ENCODE peak calls at places on chromosomes 11 and 22, in ten cellular contexts. One of them, this sample, is unnamed.

GRCh38 chr22:38513063-38513462 is 7.0 kb upstream of the DDX17 start:
- DNase-seq in bronchial epithelial cell: no peak
- DNase-seq in NCI-H2029 treated with DMSO at 0.1 percent for 48 hours: no peak
- DNase-seq in iris pigment epithelial cell: no peak
- DNase-seq in CMK: no peak
- DNase-seq in colonic mucosa: no peak
- DNase-seq in T47D: no peak
- DNase-seq in astrocyte of the cerebellum: no peak
- DNase-seq in activated CD8-positive, alpha-beta memory T cell treated with anti-CD3 and anti-CD28 coated beads, Interleukin-2, amount 10 ng/mL, durations not matched to agents 7 days and 5 days: peak
- DNase-seq in amniotic epithelial cell: no peak
- DNase-seq in this sample: no peak

GRCh38 chr11:96648991-96649390 is 259.2 kb downstream of the JRKL start:
- DNase-seq in bronchial epithelial cell: no peak
- DNase-seq in NCI-H2029 treated with DMSO at 0.1 percent for 48 hours: no peak
- DNase-seq in iris pigment epithelial cell: no peak
- DNase-seq in CMK: no peak
- DNase-seq in colonic mucosa: no peak
- DNase-seq in T47D: no peak
- DNase-seq in astrocyte of the cerebellum: no peak
- DNase-seq in activated CD8-positive, alpha-beta memory T cell treated with anti-CD3 and anti-CD28 coated beads, Interleukin-2, amount 10 ng/mL, durations not matched to agents 7 days and 5 days: no peak
- DNase-seq in amniotic epithelial cell: no peak
- DNase-seq in this sample: no peak

GRCh38 chr11:2762451-2762850 is 62.7 kb upstream of the KCNQ1OT1 start:
- DNase-seq in bronchial epithelial cell: no peak
- DNase-seq in NCI-H2029 treated with DMSO at 0.1 percent for 48 hours: no peak
- DNase-seq in iris pigment epithelial cell: no peak
- DNase-seq in CMK: no peak
- DNase-seq in colonic mucosa: peak
- DNase-seq in T47D: no peak
- DNase-seq in astrocyte of the cerebellum: no peak
- DNase-seq in activated CD8-positive, alpha-beta memory T cell treated with anti-CD3 and anti-CD28 coated beads, Interleukin-2, amount 10 ng/mL, durations not matched to agents 7 days and 5 days: peak
- DNase-seq in amniotic epithelial cell: no peak
- DNase-seq in this sample: no peak

GRCh38 chr22:20186183-20186870 is 35.5 kb upstream of the CCDC188 start:
- DNase-seq in bronchial epithelial cell: no peak
- DNase-seq in NCI-H2029 treated with DMSO at 0.1 percent for 48 hours: no peak
- DNase-seq in iris pigment epithelial cell: no peak
- DNase-seq in CMK: no peak
- DNase-seq in colonic mucosa: no peak
- DNase-seq in T47D: no peak
- DNase-seq in astrocyte of the cerebellum: no peak
- DNase-seq in activated CD8-positive, alpha-beta memory T cell treated with anti-CD3 and anti-CD28 coated beads, Interleukin-2, amount 10 ng/mL, durations not matched to agents 7 days and 5 days: no peak
- DNase-seq in amniotic epithelial cell: no peak
- DNase-seq in this sample: no peak

GRCh38 chr22:36554101-36554500 is 25.1 kb upstream of the EIF3D start:
- DNase-seq in bronchial epithelial cell: no peak
- DNase-seq in NCI-H2029 treated with DMSO at 0.1 percent for 48 hours: no peak
- DNase-seq in iris pigment epithelial cell: no peak
- DNase-seq in CMK: no peak
- DNase-seq in colonic mucosa: no peak
- DNase-seq in T47D: no peak
- DNase-seq in astrocyte of the cerebellum: no peak
- DNase-seq in activated CD8-positive, alpha-beta memory T cell treated with anti-CD3 and anti-CD28 coated beads, Interleukin-2, amount 10 ng/mL, durations not matched to agents 7 days and 5 days: no peak
- DNase-seq in amniotic epithelial cell: no peak
- DNase-seq in this sample: no peak

GRCh38 chr11:13868710-13869403 is 93.7 kb upstream of the SPON1 start:
- DNase-seq in bronchial epithelial cell: peak
- DNase-seq in NCI-H2029 treated with DMSO at 0.1 percent for 48 hours: no peak
- DNase-seq in iris pigment epithelial cell: no peak
- DNase-seq in CMK: no peak
- DNase-seq in colonic mucosa: no peak
- DNase-seq in T47D: no peak
- DNase-seq in astrocyte of the cerebellum: no peak
- DNase-seq in activated CD8-positive, alpha-beta memory T cell treated with anti-CD3 and anti-CD28 coated beads, Interleukin-2, amount 10 ng/mL, durations not matched to agents 7 days and 5 days: no peak
- DNase-seq in amniotic epithelial cell: no peak
- DNase-seq in this sample: no peak

GRCh38 chr11:116707746-116708145 is 65.0 kb downstream of the BUD13 start:
- DNase-seq in bronchial epithelial cell: no peak
- DNase-seq in NCI-H2029 treated with DMSO at 0.1 percent for 48 hours: no peak
- DNase-seq in iris pigment epithelial cell: no peak
- DNase-seq in CMK: no peak
- DNase-seq in colonic mucosa: peak
- DNase-seq in T47D: no peak
- DNase-seq in astrocyte of the cerebellum: no peak
- DNase-seq in activated CD8-positive, alpha-beta memory T cell treated with anti-CD3 and anti-CD28 coated beads, Interleukin-2, amount 10 ng/mL, durations not matched to agents 7 days and 5 days: no peak
- DNase-seq in amniotic epithelial cell: no peak
- DNase-seq in this sample: no peak

GRCh38 chr11:66950113-66950535 is 8.1 kb downstream of the PC start:
- DNase-seq in bronchial epithelial cell: peak
- DNase-seq in NCI-H2029 treated with DMSO at 0.1 percent for 48 hours: no peak
- DNase-seq in iris pigment epithelial cell: peak
- DNase-seq in CMK: no peak
- DNase-seq in colonic mucosa: peak
- DNase-seq in T47D: peak
- DNase-seq in astrocyte of the cerebellum: no peak
- DNase-seq in activated CD8-positive, alpha-beta memory T cell treated with anti-CD3 and anti-CD28 coated beads, Interleukin-2, amount 10 ng/mL, durations not matched to agents 7 days and 5 days: no peak
- DNase-seq in amniotic epithelial cell: peak
- DNase-seq in this sample: no peak

GRCh38 chr11:32962016-32962415 is 53.7 kb upstream of the DEPDC7 start:
- DNase-seq in bronchial epithelial cell: no peak
- DNase-seq in NCI-H2029 treated with DMSO at 0.1 percent for 48 hours: no peak
- DNase-seq in iris pigment epithelial cell: peak
- DNase-seq in CMK: no peak
- DNase-seq in colonic mucosa: no peak
- DNase-seq in T47D: no peak
- DNase-seq in astrocyte of the cerebellum: peak
- DNase-seq in activated CD8-positive, alpha-beta memory T cell treated with anti-CD3 and anti-CD28 coated beads, Interleukin-2, amount 10 ng/mL, durations not matched to agents 7 days and 5 days: no peak
- DNase-seq in amniotic epithelial cell: peak
- DNase-seq in this sample: no peak

GRCh38 chr11:13448876-13449275 is 14.1 kb downstream of the BTBD10 start:
- DNase-seq in bronchial epithelial cell: no peak
- DNase-seq in NCI-H2029 treated with DMSO at 0.1 percent for 48 hours: no peak
- DNase-seq in iris pigment epithelial cell: peak
- DNase-seq in CMK: no peak
- DNase-seq in colonic mucosa: no peak
- DNase-seq in T47D: no peak
- DNase-seq in astrocyte of the cerebellum: no peak
- DNase-seq in activated CD8-positive, alpha-beta memory T cell treated with anti-CD3 and anti-CD28 coated beads, Interleukin-2, amount 10 ng/mL, durations not matched to agents 7 days and 5 days: no peak
- DNase-seq in amniotic epithelial cell: peak
- DNase-seq in this sample: no peak

GRCh38 chr11:79940976-79941735 is 500.3 kb upstream of the TENM4 start:
- DNase-seq in bronchial epithelial cell: peak
- DNase-seq in NCI-H2029 treated with DMSO at 0.1 percent for 48 hours: no peak
- DNase-seq in iris pigment epithelial cell: no peak
- DNase-seq in CMK: no peak
- DNase-seq in colonic mucosa: no peak
- DNase-seq in T47D: no peak
- DNase-seq in astrocyte of the cerebellum: no peak
- DNase-seq in activated CD8-positive, alpha-beta memory T cell treated with anti-CD3 and anti-CD28 coated beads, Interleukin-2, amount 10 ng/mL, durations not matched to agents 7 days and 5 days: no peak
- DNase-seq in amniotic epithelial cell: peak
- DNase-seq in this sample: no peak

GRCh38 chr11:34458566-34458965 is 19.8 kb downstream of the CAT start:
- DNase-seq in bronchial epithelial cell: no peak
- DNase-seq in NCI-H2029 treated with DMSO at 0.1 percent for 48 hours: no peak
- DNase-seq in iris pigment epithelial cell: no peak
- DNase-seq in CMK: no peak
- DNase-seq in colonic mucosa: no peak
- DNase-seq in T47D: no peak
- DNase-seq in astrocyte of the cerebellum: no peak
- DNase-seq in activated CD8-positive, alpha-beta memory T cell treated with anti-CD3 and anti-CD28 coated beads, Interleukin-2, amount 10 ng/mL, durations not matched to agents 7 days and 5 days: no peak
- DNase-seq in amniotic epithelial cell: no peak
- DNase-seq in this sample: no peak

GRCh38 chr11:105701098-105701497 is 91.2 kb downstream of the GRIA4 start:
- DNase-seq in bronchial epithelial cell: peak
- DNase-seq in NCI-H2029 treated with DMSO at 0.1 percent for 48 hours: no peak
- DNase-seq in iris pigment epithelial cell: peak
- DNase-seq in CMK: no peak
- DNase-seq in colonic mucosa: no peak
- DNase-seq in T47D: no peak
- DNase-seq in astrocyte of the cerebellum: no peak
- DNase-seq in activated CD8-positive, alpha-beta memory T cell treated with anti-CD3 and anti-CD28 coated beads, Interleukin-2, amount 10 ng/mL, durations not matched to agents 7 days and 5 days: no peak
- DNase-seq in amniotic epithelial cell: peak
- DNase-seq in this sample: no peak

GRCh38 chr11:19027829-19028595 is 32.5 kb downstream of the MRGPRX2 start:
- DNase-seq in bronchial epithelial cell: peak
- DNase-seq in NCI-H2029 treated with DMSO at 0.1 percent for 48 hours: peak
- DNase-seq in iris pigment epithelial cell: peak
- DNase-seq in CMK: no peak
- DNase-seq in colonic mucosa: no peak
- DNase-seq in T47D: no peak
- DNase-seq in astrocyte of the cerebellum: peak
- DNase-seq in activated CD8-positive, alpha-beta memory T cell treated with anti-CD3 and anti-CD28 coated beads, Interleukin-2, amount 10 ng/mL, durations not matched to agents 7 days and 5 days: no peak
- DNase-seq in amniotic epithelial cell: peak
- DNase-seq in this sample: no peak

This sample was measured in stimulated activated CD8-positive, alpha-beta memory T cell treated with anti-CD3 and anti-CD28 coated beads, Interleukin-4, amount 100 ng/mL, for 1 hour.